ENCODE peak calls at places on chromosomes 7 and 10, in six cellular contexts. One of them, this sample, is unnamed.

GRCh38 chr10:92761576-92761975 is 71.8 kb downstream of the HHEX start:
- DNase-seq in nucleus accumbens: no peak
- DNase-seq in COR-L47: no peak
- DNase-seq in ELR: peak
- DNase-seq in A549: no peak
- DNase-seq in AG08396: no peak
- DNase-seq in this sample: no peak

GRCh38 chr7:66921918-66922486 is 977 bp downstream of the TMEM248 start:
- DNase-seq in nucleus accumbens: no peak
- DNase-seq in ELR: peak
- DNase-seq in A549: no peak
- DNase-seq in COR-L47: no peak
- DNase-seq in AG08396: peak
- DNase-seq in this sample: no peak

GRCh38 chr10:111523016-111523415 is 446.2 kb downstream of the ADRA2A start:
- DNase-seq in ELR: no peak
- DNase-seq in A549: no peak
- DNase-seq in COR-L47: no peak
- DNase-seq in AG08396: no peak
- DNase-seq in nucleus accumbens: no peak
- DNase-seq in this sample: no peak

GRCh38 chr10:127343831-127344230 is 147.4 kb upstream of the INSYN2A start:
- DNase-seq in ELR: no peak
- DNase-seq in AG08396: no peak
- DNase-seq in A549: no peak
- DNase-seq in COR-L47: no peak
- DNase-seq in nucleus accumbens: no peak
- DNase-seq in this sample: no peak

GRCh38 chr7:50653116-50653854 is 88.1 kb upstream of the DDC start:
- DNase-seq in nucleus accumbens: no peak
- DNase-seq in COR-L47: no peak
- DNase-seq in AG08396: no peak
- DNase-seq in A549: no peak
- DNase-seq in ELR: no peak
- DNase-seq in this sample: peak

GRCh38 chr7:151759591-151760042 is 117.3 kb downstream of the PRKAG2 start:
- DNase-seq in AG08396: peak
- DNase-seq in COR-L47: peak
- DNase-seq in nucleus accumbens: peak
- DNase-seq in ELR: peak
- DNase-seq in A549: peak
- DNase-seq in this sample: peak

GRCh38 chr7:143289421-143289820 is 1.3 kb downstream of the CASP2 start:
- DNase-seq in A549: no peak
- DNase-seq in nucleus accumbens: no peak
- DNase-seq in ELR: peak
- DNase-seq in AG08396: no peak
- DNase-seq in COR-L47: no peak
- DNase-seq in this sample: no peak

GRCh38 chr7:146510088-146510680 is 393.6 kb downstream of the CNTNAP2 start:
- DNase-seq in COR-L47: peak
- DNase-seq in A549: no peak
- DNase-seq in ELR: no peak
- DNase-seq in AG08396: no peak
- DNase-seq in nucleus accumbens: no peak
- DNase-seq in this sample: no peak

GRCh38 chr7:25900245-25900644 is 251.8 kb upstream of the NFE2L3 start:
- DNase-seq in AG08396: no peak
- DNase-seq in A549: no peak
- DNase-seq in COR-L47: no peak
- DNase-seq in nucleus accumbens: no peak
- DNase-seq in ELR: no peak
- DNase-seq in this sample: no peak

This sample was measured in H1.